ENCODE peak calls at places on chromosomes 3 and 15, in five cellular contexts. F is H1, C is HepG2, I is GM23338, O is K562. T is an unnamed sample.

GRCh38 chr3:23172059-23172458 is 31.1 kb upstream of the UBE2E2 start:
- DNase-seq in C (no peak), I (no peak), F (no peak), O (no peak), T (no peak)

GRCh38 chr3:166013073-166013679 is 176.0 kb upstream of the BCHE start:
- DNase-seq in C (peak), F (no peak), I (peak), O (peak), T (peak)

GRCh38 chr3:170226426-170226960 is 4.3 kb downstream of the PRKCI start:
- DNase-seq in F (no peak), C (no peak), I (no peak), O (no peak), T (no peak)

GRCh38 chr3:141845407-141846049 is 30.9 kb upstream of the ATP1B3 start:
- DNase-seq in O (no peak), I (peak), F (peak), C (no peak), T (no peak)

GRCh38 chr3:9932535-9932842 is 1.1 kb upstream of the CRELD1 start:
- DNase-seq in I (no peak), C (no peak), O (no peak), F (no peak), T (no peak)

GRCh38 chr3:197749315-197749600 is 425 bp upstream of the FYTTD1 start:
- DNase-seq in O (peak), I (peak), F (no peak), C (no peak), T (no peak)

GRCh38 chr3:182259579-182259978 is 533.7 kb upstream of the ATP11B start:
- DNase-seq in O (no peak), C (no peak), I (peak), F (peak), T (peak)

GRCh38 chr3:161770532-161771386 is 274.2 kb downstream of the OTOL1 start:
- DNase-seq in O (no peak), I (no peak), C (no peak), F (no peak), T (no peak)

GRCh38 chr3:44292947-44293346 is 45.6 kb upstream of the TCAIM start:
- DNase-seq in F (no peak), I (no peak), O (no peak), C (no peak), T (no peak)

GRCh38 chr3:129836381-129837056 is 57.0 kb downstream of the TMCC1 start:
- DNase-seq in O (no peak), C (no peak), I (peak), F (no peak), T (no peak)

GRCh38 chr3:50139308-50139707 is 15.8 kb upstream of the SEMA3F start:
- DNase-seq in O (no peak), F (peak), I (peak), C (no peak), T (no peak)

GRCh38 chr15:60780147-60780546 is 301.2 kb upstream of the ICE2 start:
- DNase-seq in O (no peak), F (no peak), I (no peak), C (no peak), T (no peak)

GRCh38 chr15:90388462-90389182 is 580 bp downstream of the IQGAP1 start:
- DNase-seq in I (peak), C (peak), F (peak), O (peak), T (peak)

GRCh38 chr3:156837130-156837529 is 11.0 kb downstream of the LEKR1 start:
- DNase-seq in O (no peak), I (no peak), F (no peak), C (no peak), T (no peak)

GRCh38 chr3:4320453-4320852 is 17.3 kb downstream of the SETMAR start:
- DNase-seq in F (no peak), C (no peak), O (no peak), I (no peak), T (peak)

GRCh38 chr3:192409838-192410683 is 317.3 kb downstream of the FGF12 start:
- DNase-seq in F (peak), I (peak), O (no peak), C (no peak), T (peak)

GRCh38 chr3:14784087-14784596 is 34.6 kb upstream of the FGD5 start:
- DNase-seq in O (no peak), I (peak), F (no peak), C (no peak), T (no peak)

GRCh38 chr3:112974178-112974517 is 755 bp downstream of the CD200R1 start:
- DNase-seq in F (no peak), C (no peak), I (no peak), O (no peak), T (no peak)

GRCh38 chr15:42576776-42577175 is 1.4 kb downstream of the STARD9 start:
- DNase-seq in O (no peak), C (no peak), I (no peak), F (no peak), T (no peak)

GRCh38 chr3:105823149-105823866 is 45.5 kb downstream of the CBLB start:
- DNase-seq in F (no peak), C (peak), I (no peak), O (no peak), T (peak)

GRCh38 chr3:76643620-76644019 is 396.3 kb upstream of the ROBO2 start:
- DNase-seq in C (no peak), O (no peak), I (no peak), F (no peak), T (no peak)

GRCh38 chr3:174440741-174441587 is 418.2 kb upstream of the NAALADL2 start:
- DNase-seq in C (peak), F (peak), I (peak), O (peak), T (peak)
- TF ChIP-seq EZH2 in C (no peak), F (no peak), I (no peak), O (no peak), T (no peak)

GRCh38 chr3:177357352-177358084 is 160.2 kb upstream of the TBL1XR1 start:
- DNase-seq in O (peak), C (peak), F (peak), I (peak), T (peak)

GRCh38 chr3:177358085-177358967 is 161.0 kb upstream of the TBL1XR1 start:
- DNase-seq in I (peak), F (peak), O (peak), C (peak), T (peak)

GRCh38 chr3:177359601-177360357 is 162.5 kb upstream of the TBL1XR1 start:
- DNase-seq in I (peak), F (peak), O (peak), C (peak), T (peak)

GRCh38 chr3:177361042-177361938 is 164.0 kb upstream of the TBL1XR1 start:
- DNase-seq in I (no peak), C (no peak), O (no peak), F (peak), T (no peak)

GRCh38 chr3:177358968-177359600 is 161.8 kb upstream of the TBL1XR1 start:
- DNase-seq in C (no peak), I (peak), F (peak), O (peak), T (peak)
- TF ChIP-seq POLR2AphosphoS5 in C (no peak), I (no peak), F (no peak), O (peak), T (no peak)

DNA sequence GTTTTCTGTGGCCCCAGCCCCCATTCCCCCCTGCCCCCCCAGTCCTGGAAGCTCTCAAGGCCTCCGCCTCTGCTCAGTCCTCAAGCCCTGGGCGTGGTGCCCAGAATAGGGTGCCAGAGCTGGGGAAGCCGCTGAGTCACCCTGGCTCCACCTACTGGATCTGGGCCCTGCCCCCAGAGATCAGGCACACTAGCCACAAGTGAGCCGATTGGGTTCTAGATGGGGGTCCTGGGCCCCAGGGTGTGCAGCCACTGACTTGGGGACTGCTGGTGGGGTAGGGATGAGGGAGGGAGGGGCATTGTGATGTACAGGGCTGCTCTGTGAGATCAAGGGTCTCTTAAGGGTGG is 5.7 kb downstream of the EIF4G1 start:
- DNase-seq in C (peak), O (peak), F (no peak), I (peak), T (peak)
- TF ChIP-seq CTCF in C (no peak), O (no peak), F (no peak), I (no peak), T (no peak)

DNA sequence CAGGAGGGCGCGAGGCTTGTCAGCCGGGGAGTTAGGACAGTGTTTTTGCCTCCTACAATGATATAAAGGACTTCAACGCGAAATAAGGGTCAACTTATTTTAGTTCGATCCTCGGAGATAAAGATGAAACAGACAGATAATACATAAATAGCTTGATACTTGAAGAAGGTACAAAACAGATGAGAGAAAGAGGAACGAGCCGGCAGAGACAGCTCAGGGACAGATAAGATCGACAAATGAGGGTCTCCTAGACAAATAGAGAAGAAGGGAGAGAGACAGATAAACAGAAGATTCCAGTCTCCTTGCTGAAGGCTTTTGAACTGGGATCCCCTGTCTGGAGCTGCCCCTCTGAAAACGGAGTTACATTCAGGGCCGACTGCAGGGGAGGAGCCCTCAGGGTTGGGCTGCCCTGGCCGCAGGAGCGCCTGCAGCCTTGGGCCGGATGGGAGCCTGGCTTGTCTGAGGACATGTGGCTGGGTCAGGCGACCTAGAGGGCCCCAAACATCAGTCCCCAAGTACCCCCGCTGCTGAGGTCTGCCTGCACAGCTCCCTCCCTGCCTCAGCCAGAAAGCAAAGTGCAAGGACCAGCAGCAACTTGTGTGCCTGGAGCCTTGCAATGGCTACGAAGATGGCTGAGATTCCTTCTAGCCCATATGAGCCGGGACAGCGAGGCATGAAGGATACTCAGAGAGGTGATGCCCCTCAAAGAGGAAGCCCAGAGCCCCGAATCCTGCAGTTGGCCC is 981 bp upstream of the SKOR1 start:
- DNase-seq in C (no peak), F (peak), I (peak), O (no peak), T (no peak)
- TF ChIP-seq EZH2 in C (no peak), F (peak), I (peak), O (no peak), T (peak)

GRCh38 chr3:123386477-123387040 is 62.3 kb downstream of the ADCY5 start:
- DNase-seq in I (no peak), F (no peak), C (no peak), O (no peak), T (no peak)
- TF ChIP-seq POLR2AphosphoS5 in I (no peak), F (no peak), C (no peak), O (no peak), T (no peak)

GRCh38 chr3:7545334-7545733 is 684.4 kb downstream of the GRM7 start:
- DNase-seq in O (no peak), F (no peak), I (no peak), C (no peak), T (no peak)

GRCh38 chr3:7546219-7546618 is 685.3 kb downstream of the GRM7 start:
- DNase-seq in O (no peak), C (no peak), F (no peak), I (no peak), T (peak)

GRCh38 chr3:7547826-7548225 is 686.9 kb downstream of the GRM7 start:
- DNase-seq in O (no peak), C (no peak), F (no peak), I (no peak), T (no peak)

DNA sequence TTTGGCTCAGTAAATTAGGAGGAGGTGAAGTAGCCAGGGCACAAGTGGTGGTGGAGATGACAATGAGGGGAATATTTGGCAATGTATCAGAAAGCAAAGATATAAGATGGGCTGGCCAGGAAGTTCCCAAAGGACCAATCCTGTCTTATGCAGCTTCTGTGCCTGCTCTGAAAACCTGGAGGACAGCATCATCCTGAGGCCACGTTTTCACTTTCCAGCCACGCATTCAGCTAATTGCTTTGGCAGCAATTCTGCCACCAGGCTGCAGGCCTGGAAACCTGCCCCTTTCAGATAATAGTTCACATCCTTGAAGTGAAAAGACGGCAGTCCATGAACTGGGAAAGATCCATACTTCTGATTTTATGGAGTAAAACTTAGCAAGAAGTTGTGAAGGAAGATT is 682.4 kb downstream of the GRM7 start:
- DNase-seq in F (no peak), C (no peak), O (no peak), I (no peak), T (peak)
- TF ChIP-seq CTCF in F (no peak), C (no peak), O (no peak), I (peak), T (no peak)

GRCh38 chr15:76335851-76336253 is 721 bp upstream of the ISL2 start:
- DNase-seq in I (peak), C (no peak), F (peak), O (no peak), T (no peak)
- TF ChIP-seq EZH2 in I (no peak), C (no peak), F (no peak), O (no peak), T (no peak)

DNA sequence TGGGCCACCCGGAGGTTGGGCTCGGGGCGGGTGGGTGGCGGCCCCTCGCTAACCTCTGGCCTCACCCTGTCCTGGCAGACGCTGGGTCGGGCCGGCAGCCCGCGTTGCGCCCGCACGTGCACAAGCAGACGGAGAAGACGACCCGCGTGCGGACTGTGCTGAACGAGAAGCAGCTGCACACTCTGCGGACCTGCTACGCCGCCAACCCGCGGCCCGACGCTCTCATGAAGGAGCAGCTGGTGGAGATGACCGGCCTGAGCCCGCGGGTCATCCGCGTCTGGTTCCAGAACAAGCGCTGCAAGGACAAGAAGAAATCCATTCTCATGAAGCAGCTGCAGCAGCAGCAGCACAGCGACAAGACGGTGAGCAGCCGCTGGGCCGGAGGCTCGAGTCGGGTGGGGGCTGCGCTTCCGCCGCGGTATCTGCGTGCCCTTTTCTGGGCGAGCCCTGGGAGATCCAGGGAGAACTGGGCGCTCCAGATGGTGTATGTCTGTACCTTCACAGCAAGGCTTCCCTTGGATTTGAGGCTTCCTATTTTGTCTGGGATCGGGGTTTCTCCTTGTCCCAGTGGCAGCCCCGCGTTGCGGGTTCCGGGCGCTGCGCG is 3.7 kb downstream of the ISL2 start:
- DNase-seq in F (peak), I (peak), O (no peak), C (no peak), T (peak)
- TF ChIP-seq POLR2AphosphoS5 in F (no peak), I (no peak), O (no peak), C (no peak), T (peak)

DNA sequence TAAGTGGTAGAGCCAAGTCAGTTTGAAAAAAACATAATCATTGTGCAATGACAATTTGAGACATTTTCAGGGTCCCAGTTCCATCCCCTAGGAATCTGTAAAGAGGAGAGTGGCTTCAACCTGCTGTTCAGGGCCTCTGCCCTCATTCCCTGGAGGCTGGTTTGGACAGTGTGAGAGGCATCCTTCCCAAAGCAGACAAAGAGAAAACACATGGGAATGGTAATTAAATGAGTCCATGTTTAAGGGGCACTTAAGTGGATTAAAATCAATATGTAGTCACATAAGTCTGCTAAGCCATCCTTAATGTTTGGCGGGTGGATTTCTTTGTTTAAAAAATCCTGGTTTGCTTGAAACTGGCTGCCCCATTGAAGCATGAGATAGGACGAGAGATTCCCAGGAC is 146.3 kb upstream of the CTDSPL start:
- DNase-seq in I (no peak), O (no peak), F (no peak), C (no peak), T (no peak)
- TF ChIP-seq CTCF in I (no peak), O (no peak), F (no peak), C (no peak), T (no peak)

GRCh38 chr3:12994607-12995388 is 78.4 kb downstream of the IQSEC1 start:
- DNase-seq in I (peak), C (peak), O (peak), F (peak), T (peak)

GRCh38 chr3:12993022-12993622 is 80.1 kb downstream of the IQSEC1 start:
- DNase-seq in F (peak), I (peak), O (peak), C (peak), T (no peak)

GRCh38 chr3:12994357-12994606 is 78.9 kb downstream of the IQSEC1 start:
- DNase-seq in O (no peak), I (peak), F (peak), C (no peak), T (peak)

GRCh38 chr3:12992629-12993021 is 80.6 kb downstream of the IQSEC1 start:
- DNase-seq in O (no peak), I (no peak), F (no peak), C (peak), T (no peak)

GRCh38 chr3:12993623-12994356 is 79.4 kb downstream of the IQSEC1 start:
- DNase-seq in O (peak), F (peak), I (peak), C (no peak), T (peak)
- TF ChIP-seq EZH2 in O (no peak), F (no peak), I (no peak), C (no peak), T (peak)